ENCODE peak calls at places on chromosomes 13 and 19, in nine cellular contexts. F is lower leg skin, I is adrenal gland, E is right lobe of liver, V is IMR-90, X is ovary, Q is stomach, S is endothelial cell of umbilical vein, A is HCT116. Y is an unnamed sample.
A peak's percentile ranks its signal among the peaks of the same experiment; 100 is the strongest.

GRCh38 chr19:43687660-43687997 is 17.7 kb upstream of the PLAUR start:
- DNase-seq in Q (no peak), E (no peak), S (no peak), X (no peak), I (no peak), F (no peak), A (no peak), V (no peak), Y (no peak)

GRCh38 chr19:48135411-48135810 is 24.8 kb upstream of the PLA2G4C start:
- DNase-seq in F (no peak), I (no peak), S (peak; percentile 17), V (no peak), E (no peak), X (no peak), Q (no peak), A (no peak), Y (no peak)

GRCh38 chr13:51733656-51734334 is 70.2 kb downstream of the DHRS12 start:
- DNase-seq in A (no peak), E (no peak), S (no peak), Q (no peak), F (peak; percentile 64), X (no peak), V (peak; percentile 15), I (no peak), Y (no peak)

GRCh38 chr13:33590936-33591335 is 227.0 kb upstream of the RFC3 start:
- DNase-seq in F (no peak), E (no peak), I (no peak), Q (no peak), A (no peak), S (no peak), V (no peak), X (no peak), Y (no peak)

GRCh38 chr13:98731038-98731437 is 21.4 kb downstream of the SLC15A1 start:
- DNase-seq in F (no peak), E (no peak), A (no peak), V (no peak), S (no peak), Q (no peak), I (no peak), X (no peak), Y (no peak)

GRCh38 chr19:31890230-31890629 is 455.2 kb upstream of the ZNF507 start:
- DNase-seq in A (no peak), I (no peak), Q (no peak), E (no peak), X (peak; percentile 87), F (no peak), S (no peak), V (no peak), Y (no peak)

GRCh38 chr13:34265016-34265692 is 447.2 kb downstream of the RFC3 start:
- DNase-seq in F (no peak), Q (no peak), I (no peak), S (peak; percentile 37), V (no peak), E (no peak), A (no peak), X (no peak), Y (no peak)

GRCh38 chr19:50510121-50510670 is 795 bp downstream of the JOSD2 start:
- DNase-seq in S (no peak), X (no peak), Q (no peak), F (no peak), E (no peak), V (no peak), I (no peak), A (no peak), Y (no peak)

GRCh38 chr13:24184855-24185254 is 24.3 kb downstream of the SPATA13 start:
- DNase-seq in E (no peak), X (no peak), F (no peak), S (no peak), V (no peak), I (no peak), A (no peak), Q (no peak), Y (no peak)

GRCh38 chr19:13865578-13866462 is 11.1 kb upstream of the NANOS3 start:
- DNase-seq in X (peak; percentile 40), V (no peak), Q (no peak), F (no peak), A (no peak), I (no peak), E (no peak), S (no peak), Y (no peak)

GRCh38 chr19:49512970-49513745 is 697 bp downstream of the FCGRT start:
- DNase-seq in S (peak; percentile 44), V (no peak), X (peak; percentile 74), Q (peak; percentile 59), F (peak; percentile 46), I (peak; percentile 55), E (peak; percentile 71), A (no peak), Y (peak; percentile 72)

GRCh38 chr13:47484564-47484963 is 516.5 kb downstream of the SUCLA2 start:
- DNase-seq in E (no peak), X (no peak), A (no peak), F (no peak), V (peak; percentile 89), I (no peak), Q (no peak), S (no peak), Y (no peak)

GRCh38 chr13:24187185-24187584 is 26.7 kb downstream of the SPATA13 start:
- DNase-seq in Q (no peak), X (no peak), A (no peak), V (peak; percentile 64), S (no peak), F (no peak), I (peak; percentile 39), E (no peak), Y (no peak)

GRCh38 chr19:4448147-4448985 is 9.2 kb downstream of the UBXN6 start:
- DNase-seq in Q (no peak), A (no peak), X (no peak), I (peak; percentile 97), S (no peak), E (peak; percentile 57), F (no peak), V (no peak), Y (no peak)

GRCh38 chr19:5172859-5173577 is 167.6 kb downstream of the PTPRS start:
- DNase-seq in X (no peak), E (no peak), S (peak; percentile 76), I (peak; percentile 51), F (peak; percentile 53), Q (no peak), V (peak; percentile 98), A (peak; percentile 94), Y (no peak)

GRCh38 chr13:76993021-76993420 is 1.1 kb downstream of the CLN5 start:
- DNase-seq in E (no peak), S (no peak), X (no peak), Q (no peak), F (no peak), A (no peak), I (no peak), V (peak; percentile 28), Y (no peak)

GRCh38 chr19:53432088-53432661 is 391 bp downstream of the ZNF761 start:
- DNase-seq in F (peak; percentile 19), A (no peak), I (peak; percentile 21), S (peak; percentile 35), E (peak; percentile 34), X (peak; percentile 30), V (peak; percentile 13), Q (peak; percentile 27), Y (no peak)
- TF ChIP-seq POLR2A in F (no peak), A (no peak), I (no peak), S (no peak), E (no peak), X (no peak), V (no peak), Q (no peak), Y (no peak)

GRCh38 chr19:10667867-10668266 is 13.7 kb downstream of the ILF3 start:
- DNase-seq in V (no peak), A (no peak), I (no peak), F (no peak), S (no peak), X (no peak), E (no peak), Q (no peak), Y (no peak)
- TF ChIP-seq POLR2A in V (no peak), A (no peak), I (no peak), F (no peak), S (no peak), X (no peak), E (no peak), Q (no peak), Y (no peak)

DNA sequence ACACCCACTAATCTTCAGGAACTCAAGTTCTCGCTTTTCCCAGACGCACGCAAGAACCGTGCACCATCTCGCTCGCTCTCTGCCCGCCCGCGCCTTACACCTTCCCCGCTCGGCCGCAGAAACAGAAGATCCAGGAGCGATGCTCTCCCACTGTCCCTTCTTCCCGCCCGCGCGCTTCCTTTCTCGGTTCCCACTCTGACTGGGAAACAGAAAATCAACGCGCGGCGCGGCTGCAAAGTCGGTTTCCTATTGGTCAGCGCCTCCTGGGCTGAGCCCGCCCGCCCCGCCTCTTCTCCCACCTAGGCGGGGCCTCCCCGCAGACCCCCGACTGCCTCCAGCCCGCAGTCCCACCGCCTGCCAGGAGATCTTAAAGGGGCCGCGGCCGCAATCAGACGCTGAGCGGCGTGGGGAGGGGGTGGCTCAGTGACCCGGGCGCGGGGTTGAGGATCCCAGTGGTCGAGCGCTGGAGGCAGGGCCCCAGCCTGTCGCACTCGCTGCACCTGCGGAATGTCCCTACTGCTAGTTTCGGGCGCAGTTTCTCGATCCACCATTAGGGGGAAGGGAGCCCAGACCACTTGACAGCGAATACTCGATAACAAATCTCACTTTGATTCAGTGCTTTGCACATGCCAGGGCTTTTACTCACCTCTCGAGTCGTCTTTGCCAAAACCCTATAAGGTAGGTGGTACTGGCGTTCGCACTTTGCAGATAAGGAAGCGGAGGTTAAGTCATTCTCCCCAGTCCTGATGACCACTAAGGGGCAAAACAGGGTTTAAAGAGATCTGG is 700 bp upstream of the SLC25A23 start:
- DNase-seq in S (peak; percentile 95), I (peak; percentile 97), X (peak; percentile 97), V (peak; percentile 97), F (peak; percentile 93), A (peak; percentile 97), E (peak; percentile 95), Q (peak; percentile 97), Y (peak; percentile 97)
- TF ChIP-seq POLR2A in S (no peak), I (no peak), X (no peak), V (no peak), F (no peak), A (no peak), E (peak; percentile 43), Q (no peak), Y (peak; percentile 21)

DNA sequence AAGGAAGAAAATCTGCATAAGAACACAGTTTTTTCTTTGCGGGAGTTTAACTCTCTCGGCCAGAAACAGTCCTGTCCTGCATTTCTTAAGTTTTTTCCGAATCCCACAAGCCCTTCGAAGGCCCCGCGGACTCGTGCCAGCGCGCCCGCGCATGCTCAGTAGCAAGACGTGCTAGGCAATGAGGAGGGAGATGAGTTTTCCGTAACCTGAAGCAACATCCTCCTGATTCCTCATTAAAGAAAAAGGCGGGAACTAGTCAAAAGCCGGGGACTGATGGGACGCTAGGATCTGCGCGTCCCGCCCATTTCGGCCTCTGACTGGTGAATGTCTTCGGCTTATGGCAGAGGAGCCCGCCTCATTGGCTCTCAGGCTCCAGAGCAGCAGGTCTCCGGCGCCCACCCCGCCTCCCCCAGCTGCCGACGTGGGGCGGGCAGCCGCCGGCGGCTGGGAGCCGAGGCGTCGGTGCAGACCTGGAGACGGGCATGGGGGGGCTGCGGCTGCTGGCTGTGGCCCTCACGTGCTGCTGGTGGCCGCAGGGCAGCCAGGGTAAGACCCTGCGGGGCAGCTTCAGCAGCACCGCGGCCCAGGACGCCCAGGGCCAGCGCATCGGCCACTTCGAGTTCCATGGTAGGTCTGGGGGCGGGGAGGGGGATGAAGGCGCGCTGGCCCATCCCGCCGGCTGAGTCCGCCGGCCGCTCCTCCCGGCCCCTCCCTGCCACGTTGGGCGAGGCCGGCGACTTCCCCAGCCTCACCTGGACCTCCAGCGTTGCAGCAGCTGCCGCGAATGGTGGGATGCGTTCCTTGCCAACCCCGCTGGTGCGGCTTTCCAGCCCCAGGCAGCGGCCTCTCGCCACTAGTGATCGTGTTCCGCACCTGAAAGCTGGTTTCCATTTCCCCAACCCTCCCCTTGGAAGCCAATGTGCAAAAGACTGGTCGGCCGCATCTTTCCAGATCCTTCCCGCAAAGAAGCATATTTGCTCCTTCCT is at the start of gene GPR180:
- DNase-seq in V (peak; percentile 100), S (peak; percentile 99), F (peak; percentile 95), I (peak; percentile 99), A (peak; percentile 98), Q (peak; percentile 96), X (peak; percentile 94), E (peak; percentile 94), Y (peak; percentile 95)
- TF ChIP-seq POLR2A in V (peak; percentile 73), S (peak; percentile 85), F (no peak), I (peak; percentile 77), A (peak; percentile 61), Q (peak; percentile 77), X (peak; percentile 69), E (peak; percentile 95), Y (peak; percentile 84)